ENCODE peak calls at places on chromosomes 6 and 20, in eight cellular contexts. N, K, A, X, O, H, V and J are unnamed samples.

GRCh38 chr6:108876929-108877775 is 28.9 kb downstream of the ARMC2 start:
- DNase-seq in N (peak; percentile 66), K (no peak), A (peak; percentile 91), X (peak; percentile 71), O (no peak), H (peak; percentile 55), V (no peak), J (no peak)

GRCh38 chr20:52637201-52637600 is 335.0 kb upstream of the TSHZ2 start:
- DNase-seq in N (no peak), K (no peak), A (no peak), X (no peak), O (no peak), H (no peak), V (no peak), J (no peak)

GRCh38 chr6:170024940-170025339 is 265.9 kb downstream of the DLL1 start:
- DNase-seq in N (peak; percentile 64), K (peak; percentile 50), A (peak; percentile 17), X (peak; percentile 38), O (peak; percentile 2), H (peak; percentile 47), V (no peak), J (no peak)

GRCh38 chr6:157143885-157144795 is 179.2 kb downstream of the TMEM242 start:
- DNase-seq in N (no peak), K (no peak), A (no peak), X (peak; percentile 50), O (no peak), H (no peak), V (no peak), J (no peak)

GRCh38 chr20:46021361-46022359 is 7.4 kb upstream of the SLC12A5 start:
- DNase-seq in N (peak; percentile 37), K (peak; percentile 36), A (no peak), X (no peak), O (peak; percentile 61), H (peak; percentile 39), V (peak; percentile 63), J (peak; percentile 65)

GRCh38 chr6:75800133-75800532 is 51.1 kb downstream of the MYO6 start:
- DNase-seq in N (no peak), K (no peak), A (no peak), X (no peak), O (no peak), H (no peak), V (no peak), J (no peak)

GRCh38 chr20:1537731-1538058 is 19.8 kb downstream of the SIRPD start:
- DNase-seq in N (no peak), K (peak; percentile 20), A (peak; percentile 61), X (no peak), O (no peak), H (no peak), V (no peak), J (peak; percentile 39)

GRCh38 chr20:645318-646106 is 7.5 kb downstream of the SRXN1 start:
- DNase-seq in N (peak; percentile 60), K (peak; percentile 75), A (no peak), X (peak; percentile 72), O (peak; percentile 82), H (peak; percentile 71), V (peak; percentile 79), J (peak; percentile 85)

GRCh38 chr6:47414517-47415167 is 62.9 kb upstream of the CD2AP start:
- DNase-seq in N (peak; percentile 26), K (no peak), A (no peak), X (no peak), O (peak; percentile 54), H (no peak), V (peak; percentile 3), J (peak; percentile 41)

DNA sequence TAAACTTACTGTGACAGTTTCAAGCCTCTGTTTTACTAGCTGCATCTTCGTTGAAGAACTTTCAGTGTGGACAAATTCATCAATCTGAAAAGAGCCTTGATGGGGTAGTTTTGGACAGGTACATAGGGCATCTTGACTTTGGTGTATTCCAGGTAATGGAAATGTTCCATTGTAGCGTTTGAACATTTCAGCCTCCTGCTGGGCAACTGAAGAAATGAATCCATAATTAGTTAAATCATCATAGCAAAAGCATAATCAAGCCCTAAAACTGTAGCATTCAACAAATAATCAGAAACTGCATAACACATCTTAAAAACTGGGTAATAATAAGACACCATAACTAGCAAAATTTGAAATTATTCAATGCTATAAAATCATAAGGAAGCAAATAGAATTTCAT is 86.2 kb downstream of the AHI1 start:
- DNase-seq in N (no peak), K (no peak), A (no peak), X (no peak), O (peak; percentile 14), H (no peak), V (no peak), J (no peak)
- TF ChIP-seq CTCF in N (no peak), K (peak; percentile 34), A (no peak), X (no peak), O (peak; percentile 53), H (no peak), V (peak; percentile 56), J (no peak)

GRCh38 chr6:32668226-32668747 is 1.8 kb upstream of the HLA-DQB1 start:
- DNase-seq in N (peak; percentile 26), K (peak; percentile 45), A (no peak), X (no peak), O (peak; percentile 74), H (peak; percentile 50), V (peak; percentile 27), J (peak; percentile 53)

GRCh38 chr6:32666420-32667300 is at the start of gene HLA-DQB1:
- DNase-seq in N (no peak), K (peak; percentile 19), A (peak; percentile 30), X (no peak), O (peak; percentile 59), H (no peak), V (peak; percentile 29), J (peak; percentile 54)

GRCh38 chr6:32664827-32665362 is 1.6 kb downstream of the HLA-DQB1 start:
- DNase-seq in N (peak; percentile 27), K (no peak), A (no peak), X (peak; percentile 21), O (no peak), H (peak; percentile 37), V (no peak), J (no peak)

GRCh38 chr6:32664354-32664753 is 2.1 kb downstream of the HLA-DQB1 start:
- DNase-seq in N (no peak), K (no peak), A (no peak), X (no peak), O (no peak), H (no peak), V (no peak), J (no peak)

DNA sequence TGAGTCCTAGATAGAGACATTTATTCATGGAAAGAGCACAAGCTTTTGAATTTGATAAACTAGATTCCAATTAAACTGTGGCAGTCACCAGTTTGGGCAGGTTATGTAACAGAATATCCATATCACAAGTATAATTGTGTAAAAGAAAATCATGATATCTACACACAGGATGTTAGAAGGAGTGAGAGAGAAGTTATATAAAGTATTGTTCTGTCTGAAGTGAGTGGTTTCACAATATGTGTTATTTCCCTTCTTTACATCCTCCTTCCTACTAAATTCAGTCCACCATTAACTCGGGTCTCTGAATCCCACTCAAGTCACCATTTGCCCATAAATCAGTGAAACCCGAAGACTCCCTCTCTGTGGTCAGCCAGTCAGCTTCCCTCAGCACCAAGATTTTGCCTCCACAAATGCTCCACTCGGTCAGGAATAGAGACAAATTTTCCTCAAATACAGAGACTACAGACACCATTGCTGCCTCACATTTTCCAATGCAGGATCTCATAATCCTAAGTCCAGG is 776 bp downstream of the HLA-DQB1 start:
- DNase-seq in N (no peak), K (no peak), A (no peak), X (no peak), O (no peak), H (no peak), V (no peak), J (no peak)
- H3K4me3 ChIP-seq in N (no peak overlapping the region), K (no peak overlapping the region), A (no peak overlapping the region), X (no peak overlapping the region), O (no peak overlapping the region), H (no peak overlapping the region), V (no peak overlapping the region), J (no peak overlapping the region)

GRCh38 chr20:18224968-18225568 is 63.3 kb upstream of the ZNF133 start:
- DNase-seq in N (peak; percentile 66), K (peak; percentile 32), A (peak; percentile 54), X (peak; percentile 22), O (peak; percentile 82), H (peak; percentile 48), V (peak; percentile 77), J (no peak)
- H3K4me1 ChIP-seq in N (peaks cover 14% of the 10 kb centered on the region), K (no peaks in the 10 kb centered on the region), A (peaks cover 16% of the 10 kb centered on the region), X (peaks cover 3% of the 10 kb centered on the region), O (peaks cover 24% of the 10 kb centered on the region), H (peaks cover 16% of the 10 kb centered on the region), V (peaks cover 37% of the 10 kb centered on the region), J (no peaks in the 10 kb centered on the region)

GRCh38 chr20:38771621-38772020 is 23.4 kb downstream of the ACTR5 start:
- DNase-seq in N (no peak), K (no peak), A (no peak), X (no peak), O (no peak), H (no peak), V (no peak), J (no peak)

GRCh38 chr20:38766071-38766470 is 17.8 kb downstream of the ACTR5 start:
- DNase-seq in N (no peak), K (no peak), A (no peak), X (no peak), O (no peak), H (no peak), V (no peak), J (no peak)

GRCh38 chr20:38770970-38771369 is 22.7 kb downstream of the ACTR5 start:
- DNase-seq in N (no peak), K (no peak), A (no peak), X (no peak), O (no peak), H (no peak), V (no peak), J (no peak)

GRCh38 chr20:38770546-38770945 is 22.3 kb downstream of the ACTR5 start:
- DNase-seq in N (no peak), K (no peak), A (no peak), X (no peak), O (no peak), H (no peak), V (no peak), J (no peak)

GRCh38 chr20:38769376-38770295 is 21.4 kb downstream of the ACTR5 start:
- DNase-seq in N (no peak), K (no peak), A (no peak), X (no peak), O (no peak), H (no peak), V (no peak), J (no peak)
- TF ChIP-seq CTCF in N (no peak), K (no peak), A (no peak), X (no peak), O (no peak), H (no peak), V (no peak), J (no peak)